ENCODE peak calls at places on chromosome 12, in nine cellular contexts. One of them, this sample, is unnamed.

GRCh38 chr12:31491819-31492598 is 98.9 kb downstream of the DENND5B start:
- DNase-seq in hippocampal formation: no peak
- DNase-seq in A549: peak
- DNase-seq in GM03348: peak
- DNase-seq in foreskin keratinocyte: peak
- DNase-seq in activated gamma-delta T cell treated with Interleukin-2 at 50 U/mL for 16 hours: no peak
- DNase-seq in colonic mucosa: no peak
- DNase-seq in germinal center: no peak
- DNase-seq in dorsolateral prefrontal cortex: no peak
- DNase-seq in this sample: peak

GRCh38 chr12:127175361-127175760 is 1091.6 kb upstream of the TMEM132C start:
- DNase-seq in A549: no peak
- DNase-seq in colonic mucosa: no peak
- DNase-seq in dorsolateral prefrontal cortex: no peak
- DNase-seq in activated gamma-delta T cell treated with Interleukin-2 at 50 U/mL for 16 hours: no peak
- DNase-seq in germinal center: no peak
- DNase-seq in foreskin keratinocyte: no peak
- DNase-seq in hippocampal formation: no peak
- DNase-seq in GM03348: no peak
- DNase-seq in this sample: no peak

GRCh38 chr12:131785763-131786330 is 42.3 kb upstream of the MMP17 start:
- DNase-seq in A549: no peak
- DNase-seq in foreskin keratinocyte: no peak
- DNase-seq in dorsolateral prefrontal cortex: peak
- DNase-seq in germinal center: no peak
- DNase-seq in GM03348: no peak
- DNase-seq in colonic mucosa: no peak
- DNase-seq in hippocampal formation: no peak
- DNase-seq in activated gamma-delta T cell treated with Interleukin-2 at 50 U/mL for 16 hours: no peak
- DNase-seq in this sample: no peak

GRCh38 chr12:26378721-26379120 is 183.3 kb downstream of the SSPN start:
- DNase-seq in germinal center: no peak
- DNase-seq in foreskin keratinocyte: no peak
- DNase-seq in A549: no peak
- DNase-seq in GM03348: no peak
- DNase-seq in colonic mucosa: peak
- DNase-seq in dorsolateral prefrontal cortex: no peak
- DNase-seq in hippocampal formation: peak
- DNase-seq in activated gamma-delta T cell treated with Interleukin-2 at 50 U/mL for 16 hours: no peak
- DNase-seq in this sample: no peak

GRCh38 chr12:50258167-50258551 is 25.2 kb downstream of the LIMA1 start:
- DNase-seq in hippocampal formation: no peak
- DNase-seq in germinal center: no peak
- DNase-seq in A549: peak
- DNase-seq in activated gamma-delta T cell treated with Interleukin-2 at 50 U/mL for 16 hours: no peak
- DNase-seq in GM03348: no peak
- DNase-seq in colonic mucosa: peak
- DNase-seq in dorsolateral prefrontal cortex: no peak
- DNase-seq in foreskin keratinocyte: no peak
- DNase-seq in this sample: no peak

GRCh38 chr12:19898009-19898408 is 458.7 kb downstream of the AEBP2 start:
- DNase-seq in activated gamma-delta T cell treated with Interleukin-2 at 50 U/mL for 16 hours: no peak
- DNase-seq in GM03348: no peak
- DNase-seq in hippocampal formation: no peak
- DNase-seq in dorsolateral prefrontal cortex: no peak
- DNase-seq in colonic mucosa: no peak
- DNase-seq in foreskin keratinocyte: no peak
- DNase-seq in A549: no peak
- DNase-seq in germinal center: no peak
- DNase-seq in this sample: no peak

GRCh38 chr12:129558036-129558435 is 345.8 kb downstream of the TMEM132D start:
- DNase-seq in activated gamma-delta T cell treated with Interleukin-2 at 50 U/mL for 16 hours: no peak
- DNase-seq in dorsolateral prefrontal cortex: no peak
- DNase-seq in hippocampal formation: no peak
- DNase-seq in GM03348: no peak
- DNase-seq in colonic mucosa: no peak
- DNase-seq in germinal center: no peak
- DNase-seq in foreskin keratinocyte: no peak
- DNase-seq in A549: no peak
- DNase-seq in this sample: no peak

GRCh38 chr12:68883151-68883550 is 49.8 kb downstream of the CPM start:
- DNase-seq in dorsolateral prefrontal cortex: no peak
- DNase-seq in activated gamma-delta T cell treated with Interleukin-2 at 50 U/mL for 16 hours: no peak
- DNase-seq in foreskin keratinocyte: no peak
- DNase-seq in germinal center: no peak
- DNase-seq in hippocampal formation: no peak
- DNase-seq in colonic mucosa: no peak
- DNase-seq in A549: no peak
- DNase-seq in GM03348: no peak
- DNase-seq in this sample: no peak

GRCh38 chr12:116276433-116277216 is 868 bp downstream of the MED13L start:
- DNase-seq in foreskin keratinocyte: no peak
- DNase-seq in activated gamma-delta T cell treated with Interleukin-2 at 50 U/mL for 16 hours: peak
- DNase-seq in hippocampal formation: peak
- DNase-seq in germinal center: peak
- DNase-seq in colonic mucosa: peak
- DNase-seq in dorsolateral prefrontal cortex: peak
- DNase-seq in GM03348: peak
- DNase-seq in A549: peak
- DNase-seq in this sample: peak

GRCh38 chr12:90281156-90281868 is 572.7 kb upstream of the ATP2B1 start:
- DNase-seq in activated gamma-delta T cell treated with Interleukin-2 at 50 U/mL for 16 hours: no peak
- DNase-seq in foreskin keratinocyte: no peak
- DNase-seq in hippocampal formation: no peak
- DNase-seq in A549: no peak
- DNase-seq in germinal center: no peak
- DNase-seq in GM03348: no peak
- DNase-seq in dorsolateral prefrontal cortex: no peak
- DNase-seq in colonic mucosa: no peak
- DNase-seq in this sample: no peak